ENCODE peak calls at places on chromosomes 1 and 21, in eight cellular contexts. G, D, A, Q, S, N, U and I are unnamed samples.

GRCh38 chr1:31295874-31296485 is 608 bp downstream of the SNRNP40 start:
- DNase-seq in G (no peak), D (no peak), A (no peak), Q (no peak), S (no peak), N (no peak), U (no peak), I (no peak)

GRCh38 chr1:192123212-192123611 is 35.0 kb upstream of the RGS18 start:
- DNase-seq in G (no peak), D (no peak), A (no peak), Q (no peak), S (no peak), N (no peak), U (no peak), I (no peak)

GRCh38 chr1:166974647-166975345 is 544 bp downstream of the ILDR2 start:
- DNase-seq in G (no peak), D (no peak), A (no peak), Q (no peak), S (no peak), N (no peak), U (no peak), I (no peak)

GRCh38 chr1:19029191-19030085 is 73.0 kb upstream of the IFFO2 start:
- DNase-seq in G (peak), D (no peak), A (peak), Q (peak), S (no peak), N (no peak), U (peak), I (peak)

GRCh38 chr1:246647113-246647512 is 77.1 kb upstream of the SCCPDH start:
- DNase-seq in G (peak), D (peak), A (peak), Q (no peak), S (peak), N (peak), U (no peak), I (no peak)

GRCh38 chr21:31498985-31499384 is 154.9 kb upstream of the TIAM1 start:
- DNase-seq in G (no peak), D (no peak), A (no peak), Q (no peak), S (no peak), N (no peak), U (no peak), I (no peak)

GRCh38 chr1:174217787-174218574 is 58.7 kb downstream of the RABGAP1L start:
- DNase-seq in G (no peak), D (peak), A (peak), Q (no peak), S (no peak), N (no peak), U (no peak), I (no peak)

GRCh38 chr1:2346691-2347408 is 44.5 kb downstream of the MORN1 start:
- DNase-seq in G (no peak), D (no peak), A (no peak), Q (no peak), S (peak), N (no peak), U (no peak), I (no peak)

GRCh38 chr1:165222580-165222979 is 133.9 kb downstream of the LMX1A start:
- DNase-seq in G (no peak), D (no peak), A (no peak), Q (no peak), S (no peak), N (no peak), U (no peak), I (no peak)

GRCh38 chr1:27505420-27505680 is 15.4 kb upstream of the WASF2 start:
- DNase-seq in G (no peak), D (no peak), A (no peak), Q (no peak), S (no peak), N (no peak), U (no peak), I (no peak)

GRCh38 chr1:85495556-85495955 is 30.6 kb upstream of the DDAH1 start:
- DNase-seq in G (no peak), D (no peak), A (no peak), Q (peak), S (no peak), N (peak), U (peak), I (peak)

GRCh38 chr1:171841931-171842723 is 829 bp downstream of the DNM3 start:
- DNase-seq in G (peak), D (peak), A (peak), Q (peak), S (no peak), N (no peak), U (peak), I (no peak)

GRCh38 chr1:58732087-58732486 is 32.2 kb upstream of the MYSM1 start:
- DNase-seq in G (no peak), D (no peak), A (peak), Q (no peak), S (no peak), N (no peak), U (no peak), I (peak)

GRCh38 chr1:188642585-188643168 is 1813.9 kb downstream of the PLA2G4A start:
- DNase-seq in G (no peak), D (no peak), A (no peak), Q (peak), S (no peak), N (no peak), U (no peak), I (no peak)

GRCh38 chr1:236066054-236066453 is 1.2 kb upstream of the NID1 start:
- DNase-seq in G (no peak), D (no peak), A (peak), Q (no peak), S (no peak), N (no peak), U (no peak), I (no peak)

GRCh38 chr1:53606197-53607095 is 132.5 kb downstream of the GLIS1 start:
- DNase-seq in G (no peak), D (no peak), A (no peak), Q (peak), S (no peak), N (no peak), U (no peak), I (no peak)

GRCh38 chr1:17621691-17622090 is 82.2 kb downstream of the ARHGEF10L start:
- DNase-seq in G (no peak), D (no peak), A (no peak), Q (no peak), S (no peak), N (no peak), U (no peak), I (no peak)

GRCh38 chr21:44818636-44819011 is 762 bp upstream of the SUMO3 start:
- DNase-seq in G (peak), D (no peak), A (no peak), Q (no peak), S (no peak), N (no peak), U (no peak), I (no peak)

GRCh38 chr1:232553050-232553754 is 76.7 kb downstream of the SIPA1L2 start:
- DNase-seq in G (peak), D (peak), A (peak), Q (peak), S (peak), N (peak), U (no peak), I (no peak)

GRCh38 chr1:108816049-108816882 is 40.6 kb downstream of the AKNAD1 start:
- DNase-seq in G (peak), D (no peak), A (peak), Q (peak), S (peak), N (peak), U (peak), I (no peak)

GRCh38 chr1:178632619-178633018 is 92.4 kb upstream of the RALGPS2 start:
- DNase-seq in G (no peak), D (no peak), A (peak), Q (no peak), S (no peak), N (no peak), U (peak), I (no peak)

GRCh38 chr1:78263946-78264345 is 218.2 kb downstream of the GIPC2 start:
- DNase-seq in G (no peak), D (no peak), A (no peak), Q (no peak), S (no peak), N (no peak), U (no peak), I (no peak)

GRCh38 chr1:89953072-89953626 is 41.8 kb upstream of the ZNF326 start:
- DNase-seq in G (peak), D (peak), A (peak), Q (peak), S (no peak), N (peak), U (peak), I (peak)

GRCh38 chr21:46368533-46369285 is 44.8 kb downstream of the PCNT start:
- DNase-seq in G (no peak), D (no peak), A (no peak), Q (peak), S (no peak), N (no peak), U (no peak), I (no peak)

GRCh38 chr21:27519357-27519756 is 552.5 kb upstream of the ADAMTS5 start:
- DNase-seq in G (no peak), D (no peak), A (peak), Q (no peak), S (no peak), N (peak), U (no peak), I (peak)

GRCh38 chr1:92916899-92917298 is 44.4 kb downstream of the DIPK1A start:
- DNase-seq in G (no peak), D (no peak), A (peak), Q (no peak), S (no peak), N (no peak), U (no peak), I (no peak)

GRCh38 chr1:210332719-210333398 is 4.2 kb downstream of the HHAT start:
- DNase-seq in G (no peak), D (no peak), A (no peak), Q (no peak), S (no peak), N (no peak), U (peak), I (peak)

GRCh38 chr1:113369715-113370114 is 20.6 kb upstream of the MAGI3 start:
- DNase-seq in G (no peak), D (no peak), A (no peak), Q (no peak), S (no peak), N (no peak), U (no peak), I (no peak)

GRCh38 chr1:183841950-183842816 is 37.3 kb downstream of the RGL1 start:
- DNase-seq in G (no peak), D (peak), A (peak), Q (peak), S (peak), N (peak), U (no peak), I (peak)

GRCh38 chr1:221742555-221743415 is 896 bp upstream of the DUSP10 start:
- DNase-seq in G (peak), D (peak), A (peak), Q (peak), S (peak), N (peak), U (peak), I (peak)

GRCh38 chr1:64019818-64020217 is 183.6 kb upstream of the UBE2U start:
- DNase-seq in G (peak), D (peak), A (peak), Q (peak), S (no peak), N (peak), U (no peak), I (no peak)

GRCh38 chr1:76595024-76595423 is 272.3 kb upstream of the ST6GALNAC5 start:
- DNase-seq in G (peak), D (no peak), A (no peak), Q (no peak), S (no peak), N (no peak), U (no peak), I (no peak)

GRCh38 chr1:15343729-15344128 is 66.0 kb upstream of the EFHD2 start:
- DNase-seq in G (no peak), D (peak), A (peak), Q (no peak), S (peak), N (peak), U (no peak), I (no peak)

DNA sequence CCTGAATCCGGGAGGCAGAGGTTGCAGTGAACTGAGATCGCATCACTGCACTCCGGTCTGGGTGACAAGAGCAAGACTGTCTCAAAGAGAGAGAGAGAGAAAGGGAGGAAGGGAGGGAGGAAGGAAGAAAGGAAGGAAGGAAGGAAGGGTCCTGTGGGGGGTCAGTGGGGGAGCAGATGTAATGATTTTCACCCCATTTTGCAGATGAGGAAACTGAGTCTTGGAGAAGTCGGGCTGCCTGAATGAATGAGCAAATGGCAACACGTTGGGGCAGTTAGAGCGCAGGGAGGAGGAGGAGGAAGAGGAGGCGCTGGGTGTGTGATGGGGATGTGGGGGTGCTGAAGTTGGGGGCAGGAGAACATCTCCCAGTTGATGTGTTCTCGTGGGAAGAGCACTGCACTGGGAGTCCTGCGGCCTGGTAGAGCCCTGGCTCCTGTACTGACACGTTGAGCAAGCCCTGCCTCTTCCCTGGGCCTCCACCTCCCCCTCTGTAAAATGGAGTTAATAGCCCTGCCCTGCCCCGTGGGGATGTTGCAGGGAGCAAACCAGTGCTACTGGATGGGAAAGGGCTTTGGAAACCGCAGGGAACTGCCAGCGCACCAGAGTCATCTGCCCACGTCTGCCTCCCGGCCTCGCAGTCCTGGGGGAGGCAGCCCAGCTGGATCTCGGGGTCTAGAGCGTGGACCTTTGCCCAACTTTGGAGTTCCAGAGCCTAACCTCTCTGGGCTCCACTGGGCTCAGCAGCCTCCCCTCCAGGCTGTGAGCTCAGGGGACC is 103.2 kb upstream of the CASZ1 start:
- DNase-seq in G (no peak), D (no peak), A (no peak), Q (no peak), S (no peak), N (no peak), U (peak), I (peak)
- H3K27ac ChIP-seq in G (no peak), D (no peak), A (no peak), Q (no peak), S (no peak), N (no peak), U (peak), I (peak)

DNA sequence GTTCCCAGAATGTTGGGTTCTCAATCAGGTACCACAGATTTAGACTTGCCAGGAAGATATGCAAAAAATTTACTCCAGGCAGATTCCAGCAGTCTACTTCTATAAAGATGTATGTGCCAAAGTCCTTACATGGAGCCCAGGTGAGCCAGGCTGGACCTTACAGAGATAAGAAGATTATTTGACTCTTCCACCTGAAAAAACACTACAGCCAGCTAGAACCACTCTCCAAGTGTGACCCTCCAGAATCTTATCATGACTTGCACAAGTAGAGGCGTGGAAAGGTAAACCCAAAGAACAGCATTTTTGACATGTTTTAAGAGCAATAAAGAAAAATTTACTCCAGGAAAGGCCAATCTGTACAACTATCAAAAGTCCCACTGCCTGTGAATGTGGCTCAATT is 146.8 kb upstream of the DPT start:
- DNase-seq in G (no peak), D (no peak), A (no peak), Q (peak), S (no peak), N (no peak), U (no peak), I (no peak)
- H3K27ac ChIP-seq in G (no peak), D (no peak), A (no peak), Q (peak), S (no peak), N (no peak), U (no peak), I (no peak)

GRCh38 chr1:8381618-8382017 is 63.7 kb downstream of the SLC45A1 start:
- DNase-seq in G (no peak), D (no peak), A (no peak), Q (no peak), S (no peak), N (no peak), U (no peak), I (peak)

GRCh38 chr1:8379513-8380186 is 61.7 kb downstream of the SLC45A1 start:
- DNase-seq in G (no peak), D (no peak), A (no peak), Q (no peak), S (no peak), N (no peak), U (no peak), I (no peak)

GRCh38 chr1:8377382-8377928 is 59.5 kb downstream of the SLC45A1 start:
- DNase-seq in G (no peak), D (no peak), A (no peak), Q (no peak), S (no peak), N (no peak), U (no peak), I (no peak)

GRCh38 chr1:8378202-8378601 is 60.3 kb downstream of the SLC45A1 start:
- DNase-seq in G (no peak), D (peak), A (peak), Q (no peak), S (no peak), N (no peak), U (no peak), I (no peak)

DNA sequence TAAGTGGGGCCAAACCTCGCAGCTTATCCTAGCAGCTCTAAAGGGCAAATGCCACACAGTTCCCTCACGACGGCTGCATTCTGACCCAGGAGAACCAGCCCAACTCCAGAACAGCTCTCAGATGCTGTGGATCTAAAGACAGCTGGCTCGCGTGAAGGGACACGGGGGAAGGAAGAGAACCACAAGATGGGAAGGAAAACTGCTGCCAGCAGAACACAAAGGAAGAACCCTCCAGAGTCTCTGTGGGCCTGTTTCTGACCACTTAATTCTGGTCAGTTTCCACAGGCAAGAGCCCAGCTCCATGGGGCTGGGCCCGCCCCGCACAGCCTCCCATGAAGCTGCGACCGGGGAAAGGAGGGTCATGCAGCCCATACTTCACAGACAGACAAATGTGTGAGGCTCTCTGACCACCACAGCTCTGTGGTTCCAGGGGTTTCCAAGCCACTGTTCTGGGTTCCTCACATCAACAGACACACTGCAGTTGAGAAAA is 61.1 kb downstream of the SLC45A1 start:
- DNase-seq in G (no peak), D (no peak), A (peak), Q (no peak), S (no peak), N (no peak), U (no peak), I (no peak)
- H3K27ac ChIP-seq in G (no peak), D (peak), A (peak), Q (peak), S (peak), N (no peak), U (no peak), I (no peak)

GRCh38 chr1:203131548-203132200 is 4.1 kb downstream of the ADORA1 start:
- DNase-seq in G (no peak), D (no peak), A (no peak), Q (no peak), S (no peak), N (no peak), U (no peak), I (no peak)

GRCh38 chr1:203129501-203130231 is 2.1 kb downstream of the ADORA1 start:
- DNase-seq in G (no peak), D (no peak), A (no peak), Q (peak), S (peak), N (no peak), U (no peak), I (no peak)

GRCh38 chr1:203127672-203128611 is at the start of gene ADORA1:
- DNase-seq in G (peak), D (peak), A (peak), Q (peak), S (peak), N (peak), U (peak), I (no peak)

GRCh38 chr1:203128691-203129500 is 1.4 kb downstream of the ADORA1 start:
- DNase-seq in G (peak), D (no peak), A (no peak), Q (no peak), S (no peak), N (no peak), U (no peak), I (no peak)

GRCh38 chr1:203130358-203130992 is 2.9 kb downstream of the ADORA1 start:
- DNase-seq in G (no peak), D (no peak), A (no peak), Q (no peak), S (no peak), N (no peak), U (no peak), I (no peak)
- H3K27ac ChIP-seq in G (no peak), D (no peak), A (no peak), Q (no peak), S (peak), N (no peak), U (no peak), I (no peak)

GRCh38 chr21:34582506-34583150 is 32.3 kb downstream of the RCAN1 start:
- DNase-seq in G (peak), D (peak), A (peak), Q (no peak), S (peak), N (peak), U (peak), I (peak)
- H3K27ac ChIP-seq in G (no peak), D (no peak), A (no peak), Q (no peak), S (peak), N (no peak), U (peak), I (peak)

GRCh38 chr1:39204441-39205081 is at the start of gene MACF1:
- DNase-seq in G (peak), D (peak), A (peak), Q (peak), S (peak), N (peak), U (peak), I (no peak)
- H3K27ac ChIP-seq in G (peak), D (peak), A (peak), Q (peak), S (peak), N (peak), U (peak), I (peak)

DNA sequence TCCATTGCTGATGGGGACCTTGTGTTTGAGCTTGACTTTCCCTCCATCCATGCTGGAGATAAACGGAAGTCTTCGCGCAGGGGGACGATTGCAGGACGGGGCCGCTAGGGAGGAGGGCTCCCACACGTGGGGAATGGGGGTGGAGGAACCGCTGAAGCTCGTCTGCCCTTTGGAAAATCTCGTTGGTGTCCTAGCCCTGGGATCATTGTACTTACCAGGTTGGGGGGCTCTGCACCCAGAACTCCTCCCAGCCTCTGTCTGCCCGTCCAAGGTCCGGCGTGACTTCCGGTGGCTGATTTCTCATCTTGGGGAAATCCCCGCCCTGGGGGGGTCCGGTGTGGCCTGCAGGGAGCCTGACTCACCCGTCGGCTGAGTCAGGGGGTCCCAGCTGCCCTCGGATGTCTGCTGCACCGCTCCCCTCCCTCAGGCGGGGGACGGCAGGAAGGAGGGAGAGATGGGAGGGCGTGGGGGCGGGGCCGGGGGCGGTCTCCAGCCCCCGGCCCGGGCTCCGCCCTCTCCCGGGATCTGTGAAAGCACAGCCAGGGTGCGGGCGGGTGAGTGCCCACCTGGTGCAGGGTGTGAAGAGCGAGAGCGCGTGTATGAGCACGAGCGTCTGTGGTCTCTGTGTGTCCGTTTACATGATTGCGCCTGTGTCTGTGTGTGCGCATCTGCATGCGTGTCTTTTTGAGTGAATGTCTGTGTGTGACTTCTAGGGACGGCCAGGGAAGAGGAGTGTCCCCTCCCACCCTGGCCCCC is 35.8 kb downstream of the PIK3CD start:
- DNase-seq in G (peak), D (peak), A (peak), Q (peak), S (peak), N (peak), U (peak), I (no peak)
- H3K27ac ChIP-seq in G (no peak), D (no peak), A (no peak), Q (peak), S (peak), N (peak), U (peak), I (peak)